ENCODE peak calls at places on chromosomes 3 and 15, in seven cellular contexts. One of them, this sample, is unnamed.

GRCh38 chr3:13525827-13526625 is 22.9 kb upstream of the FBLN2 start:
- DNase-seq in HepG2: no peak
- DNase-seq in K562: no peak
- DNase-seq in HCT116: no peak
- DNase-seq in GM12878: no peak
- DNase-seq in SK-N-SH: no peak
- DNase-seq in H1: no peak
- DNase-seq in this sample: no peak

GRCh38 chr3:123096701-123097100 is 29.9 kb downstream of the PDIA5 start:
- DNase-seq in HepG2: no peak
- DNase-seq in K562: no peak
- DNase-seq in HCT116: no peak
- DNase-seq in GM12878: no peak
- DNase-seq in SK-N-SH: peak; percentile 66
- DNase-seq in H1: no peak
- DNase-seq in this sample: no peak

GRCh38 chr15:80580107-80580506 is 115.0 kb upstream of the ABHD17C start:
- DNase-seq in HepG2: no peak
- DNase-seq in K562: no peak
- DNase-seq in HCT116: no peak
- DNase-seq in GM12878: no peak
- DNase-seq in SK-N-SH: no peak
- DNase-seq in H1: no peak
- DNase-seq in this sample: no peak

GRCh38 chr3:51983578-51984268 is 388 bp downstream of the ACY1 start:
- DNase-seq in HepG2: no peak
- DNase-seq in K562: peak; percentile 25
- DNase-seq in HCT116: no peak
- DNase-seq in GM12878: no peak
- DNase-seq in SK-N-SH: no peak
- DNase-seq in H1: no peak
- DNase-seq in this sample: no peak

GRCh38 chr3:137854498-137855285 is 90.6 kb downstream of the SOX14 start:
- DNase-seq in HepG2: no peak
- DNase-seq in K562: no peak
- DNase-seq in HCT116: no peak
- DNase-seq in GM12878: no peak
- DNase-seq in SK-N-SH: no peak
- DNase-seq in H1: peak; percentile 68
- DNase-seq in this sample: no peak

GRCh38 chr15:39232512-39232911 is 348.4 kb upstream of the THBS1 start:
- DNase-seq in HepG2: no peak
- DNase-seq in K562: no peak
- DNase-seq in HCT116: no peak
- DNase-seq in GM12878: no peak
- DNase-seq in SK-N-SH: peak; percentile 7
- DNase-seq in H1: no peak
- DNase-seq in this sample: no peak

GRCh38 chr3:49199244-49199899 is 28.0 kb downstream of the KLHDC8B start:
- DNase-seq in HepG2: no peak
- DNase-seq in K562: no peak
- DNase-seq in HCT116: no peak
- DNase-seq in GM12878: no peak
- DNase-seq in SK-N-SH: peak; percentile 47
- DNase-seq in H1: no peak
- DNase-seq in this sample: no peak

GRCh38 chr3:158420654-158421396 is 150.2 kb upstream of the MLF1 start:
- DNase-seq in HepG2: no peak
- DNase-seq in K562: no peak
- DNase-seq in HCT116: no peak
- DNase-seq in GM12878: peak; percentile 71
- DNase-seq in SK-N-SH: no peak
- DNase-seq in H1: no peak
- DNase-seq in this sample: no peak

GRCh38 chr3:12832350-12833225 is 8.8 kb downstream of the RPL32 start:
- DNase-seq in HepG2: no peak
- DNase-seq in K562: no peak
- DNase-seq in HCT116: no peak
- DNase-seq in GM12878: no peak
- DNase-seq in SK-N-SH: no peak
- DNase-seq in H1: no peak
- DNase-seq in this sample: no peak

GRCh38 chr3:53506110-53506762 is 11.8 kb downstream of the CACNA1D start:
- DNase-seq in HepG2: no peak
- DNase-seq in K562: no peak
- DNase-seq in HCT116: no peak
- DNase-seq in GM12878: no peak
- DNase-seq in SK-N-SH: no peak
- DNase-seq in H1: no peak
- DNase-seq in this sample: no peak

GRCh38 chr15:40058476-40059140 is 19.6 kb upstream of the SRP14 start:
- DNase-seq in HepG2: no peak
- DNase-seq in K562: no peak
- DNase-seq in HCT116: no peak
- DNase-seq in GM12878: no peak
- DNase-seq in SK-N-SH: no peak
- DNase-seq in H1: no peak
- DNase-seq in this sample: no peak

GRCh38 chr3:192317564-192317963 is 409.8 kb downstream of the FGF12 start:
- DNase-seq in HepG2: no peak
- DNase-seq in K562: no peak
- DNase-seq in HCT116: no peak
- DNase-seq in GM12878: no peak
- DNase-seq in SK-N-SH: no peak
- DNase-seq in H1: no peak
- DNase-seq in this sample: no peak

GRCh38 chr3:190281308-190282051 is 40.8 kb downstream of the CLDN1 start:
- DNase-seq in HepG2: peak; percentile 76
- DNase-seq in K562: no peak
- DNase-seq in HCT116: no peak
- DNase-seq in GM12878: no peak
- DNase-seq in SK-N-SH: no peak
- DNase-seq in H1: no peak
- DNase-seq in this sample: no peak

GRCh38 chr3:30810617-30811016 is 83.8 kb downstream of the GADL1 start:
- DNase-seq in HepG2: no peak
- DNase-seq in K562: no peak
- DNase-seq in HCT116: no peak
- DNase-seq in GM12878: no peak
- DNase-seq in SK-N-SH: peak; percentile 1
- DNase-seq in H1: no peak
- DNase-seq in this sample: no peak

GRCh38 chr3:84042717-84043116 is 916.1 kb upstream of the CADM2 start:
- DNase-seq in HepG2: no peak
- DNase-seq in K562: no peak
- DNase-seq in HCT116: no peak
- DNase-seq in GM12878: no peak
- DNase-seq in SK-N-SH: no peak
- DNase-seq in H1: no peak
- DNase-seq in this sample: no peak

GRCh38 chr3:123660900-123661299 is 76.0 kb upstream of the HACD2 start:
- DNase-seq in HepG2: no peak
- DNase-seq in K562: no peak
- DNase-seq in HCT116: no peak
- DNase-seq in GM12878: no peak
- DNase-seq in SK-N-SH: peak; percentile 75
- DNase-seq in H1: no peak
- DNase-seq in this sample: no peak

GRCh38 chr3:27312044-27312668 is 57.0 kb downstream of the NEK10 start:
- DNase-seq in HepG2: peak; percentile 66
- DNase-seq in K562: peak; percentile 45
- DNase-seq in HCT116: peak; percentile 75
- DNase-seq in GM12878: peak; percentile 15
- DNase-seq in SK-N-SH: peak; percentile 50
- DNase-seq in H1: no peak
- DNase-seq in this sample: peak; percentile 76

GRCh38 chr3:123447416-123447748 is 1.5 kb downstream of the ADCY5 start:
- DNase-seq in HepG2: no peak
- DNase-seq in K562: no peak
- DNase-seq in HCT116: no peak
- DNase-seq in GM12878: no peak
- DNase-seq in SK-N-SH: no peak
- DNase-seq in H1: no peak
- DNase-seq in this sample: no peak

GRCh38 chr3:18586076-18586475 is 160.9 kb upstream of the SATB1 start:
- DNase-seq in HepG2: no peak
- DNase-seq in K562: no peak
- DNase-seq in HCT116: no peak
- DNase-seq in GM12878: no peak
- DNase-seq in SK-N-SH: no peak
- DNase-seq in H1: no peak
- DNase-seq in this sample: no peak

GRCh38 chr3:18585019-18585968 is 160.2 kb upstream of the SATB1 start:
- DNase-seq in HepG2: no peak
- DNase-seq in K562: no peak
- DNase-seq in HCT116: no peak
- DNase-seq in GM12878: no peak
- DNase-seq in SK-N-SH: no peak
- DNase-seq in H1: no peak
- DNase-seq in this sample: no peak

GRCh38 chr3:18579659-18580058 is 154.5 kb upstream of the SATB1 start:
- DNase-seq in HepG2: no peak
- DNase-seq in K562: no peak
- DNase-seq in HCT116: no peak
- DNase-seq in GM12878: no peak
- DNase-seq in SK-N-SH: no peak
- DNase-seq in H1: no peak
- DNase-seq in this sample: no peak

GRCh38 chr3:18575573-18575972 is 150.4 kb upstream of the SATB1 start:
- DNase-seq in HepG2: no peak
- DNase-seq in K562: no peak
- DNase-seq in HCT116: no peak
- DNase-seq in GM12878: no peak
- DNase-seq in SK-N-SH: no peak
- DNase-seq in H1: no peak
- DNase-seq in this sample: no peak

DNA sequence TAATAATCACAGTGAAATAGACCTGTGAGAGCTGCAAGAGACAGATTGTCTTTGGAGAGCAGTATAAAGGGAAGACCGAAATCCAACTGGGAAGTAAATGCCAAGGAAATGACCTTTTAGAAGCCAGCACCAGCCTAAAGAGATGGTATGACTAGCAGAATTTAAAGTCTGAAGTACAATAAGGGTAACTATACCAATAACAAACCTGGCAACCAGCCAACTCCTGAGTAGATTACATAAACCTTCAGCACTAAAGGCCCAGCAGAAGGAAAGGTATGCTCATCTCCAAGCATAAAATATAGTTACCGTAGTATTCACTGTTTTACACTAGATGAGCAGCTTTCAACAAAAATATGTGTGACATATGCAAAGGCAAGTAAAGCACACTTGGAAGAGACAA is 155.1 kb upstream of the SATB1 start:
- DNase-seq in HepG2: no peak
- DNase-seq in K562: no peak
- DNase-seq in HCT116: no peak
- DNase-seq in GM12878: no peak
- DNase-seq in SK-N-SH: no peak
- DNase-seq in H1: no peak
- DNase-seq in this sample: no peak
- TF ChIP-seq SIN3A in HepG2: no peak
- TF ChIP-seq SIN3A in K562: no peak
- TF ChIP-seq SIN3A in HCT116: no peak
- TF ChIP-seq SIN3A in GM12878: no peak
- TF ChIP-seq SIN3A in SK-N-SH: no peak
- TF ChIP-seq SIN3A in H1: no peak
- TF ChIP-seq SIN3A in this sample: no peak

GRCh38 chr15:85704021-85704420 is 90.7 kb downstream of the KLHL25 start:
- DNase-seq in HepG2: no peak
- DNase-seq in K562: no peak
- DNase-seq in HCT116: no peak
- DNase-seq in GM12878: no peak
- DNase-seq in SK-N-SH: no peak
- DNase-seq in H1: no peak
- DNase-seq in this sample: no peak
- TF ChIP-seq CTCF in HepG2: no peak
- TF ChIP-seq CTCF in K562: no peak
- TF ChIP-seq CTCF in HCT116: no peak
- TF ChIP-seq CTCF in GM12878: no peak
- TF ChIP-seq CTCF in SK-N-SH: no peak
- TF ChIP-seq CTCF in H1: no peak
- TF ChIP-seq CTCF in this sample: no peak

DNA sequence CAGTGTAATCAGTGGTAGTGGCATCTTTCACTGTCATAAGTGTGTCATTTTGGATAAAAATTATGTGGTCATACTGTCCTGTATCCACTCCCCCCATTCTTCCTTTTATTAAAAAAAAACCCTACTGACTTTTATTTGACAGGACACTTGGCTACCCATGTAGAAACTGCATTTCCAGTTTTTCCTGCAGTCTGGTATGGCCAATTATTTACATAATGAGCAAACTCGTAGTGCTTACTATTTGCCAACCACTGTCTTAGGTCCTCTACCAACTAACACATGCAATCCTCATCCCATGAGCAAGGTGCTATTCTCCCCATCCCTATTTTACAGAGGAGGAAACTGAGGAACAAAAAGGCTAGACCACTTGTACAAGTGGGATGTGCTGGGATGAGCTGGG is 129.1 kb downstream of the MECOM start:
- DNase-seq in HepG2: no peak
- DNase-seq in K562: no peak
- DNase-seq in HCT116: no peak
- DNase-seq in GM12878: no peak
- DNase-seq in SK-N-SH: no peak
- DNase-seq in H1: no peak
- DNase-seq in this sample: no peak
- TF ChIP-seq POLR2AphosphoS5 in HepG2: no peak
- TF ChIP-seq POLR2AphosphoS5 in K562: no peak
- TF ChIP-seq POLR2AphosphoS5 in HCT116: no peak
- TF ChIP-seq POLR2AphosphoS5 in GM12878: no peak
- TF ChIP-seq POLR2AphosphoS5 in SK-N-SH: no peak
- TF ChIP-seq POLR2AphosphoS5 in H1: no peak
- TF ChIP-seq POLR2AphosphoS5 in this sample: no peak

DNA sequence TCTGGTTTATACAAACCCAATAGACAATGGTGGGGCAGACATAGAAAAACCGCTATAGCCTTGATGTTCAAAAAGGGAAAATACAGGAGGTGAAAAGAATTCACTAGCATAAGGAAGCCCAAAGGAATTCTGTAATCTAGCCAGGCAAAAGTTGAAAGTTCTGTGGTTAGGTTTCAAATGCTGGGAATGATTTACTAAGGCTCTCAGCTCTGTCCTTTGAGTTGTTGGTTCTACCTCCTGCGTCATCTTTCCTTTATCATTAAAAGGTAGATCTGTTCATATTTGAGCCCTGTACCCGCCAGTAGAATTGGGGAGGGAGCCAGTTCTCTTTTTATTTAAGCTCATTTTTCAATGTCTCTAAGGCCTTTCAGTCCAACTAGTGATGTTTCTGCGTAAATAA is 866.5 kb downstream of the IGSF11 start:
- DNase-seq in HepG2: peak; percentile 0
- DNase-seq in K562: no peak
- DNase-seq in HCT116: no peak
- DNase-seq in GM12878: no peak
- DNase-seq in SK-N-SH: no peak
- DNase-seq in H1: no peak
- DNase-seq in this sample: no peak
- TF ChIP-seq SIN3A in HepG2: no peak
- TF ChIP-seq SIN3A in K562: no peak
- TF ChIP-seq SIN3A in HCT116: no peak
- TF ChIP-seq SIN3A in GM12878: no peak
- TF ChIP-seq SIN3A in SK-N-SH: no peak
- TF ChIP-seq SIN3A in H1: no peak
- TF ChIP-seq SIN3A in this sample: no peak